ENCODE peak calls at places on chromosomes 5 and 9, in four cellular contexts. R is ACHN, T is psoas muscle, F is NB4. M is an unnamed sample.

GRCh38 chr9:120258096-120258495 is 321.9 kb downstream of the CDK5RAP2 start:
- DNase-seq in F (no peak), T (no peak), R (no peak), M (no peak)

GRCh38 chr9:3760031-3760430 is 234.2 kb upstream of the RFX3 start:
- DNase-seq in T (no peak), R (peak), F (no peak), M (no peak)

GRCh38 chr9:116979461-116979860 is 292.4 kb downstream of the TRIM32 start:
- DNase-seq in F (no peak), R (peak), T (no peak), M (no peak)

GRCh38 chr9:22307013-22307711 is 139.5 kb upstream of the DMRTA1 start:
- DNase-seq in R (peak), T (no peak), F (no peak), M (no peak)

GRCh38 chr5:96243862-96244261 is 189.2 kb downstream of the PCSK1 start:
- DNase-seq in F (no peak), T (no peak), R (no peak), M (no peak)

GRCh38 chr5:132742158-132742557 is 4.8 kb upstream of the KIF3A start:
- DNase-seq in T (no peak), F (no peak), R (no peak), M (no peak)

GRCh38 chr9:89969156-89969566 is 364.3 kb downstream of the GADD45G start:
- DNase-seq in R (no peak), F (peak), T (no peak), M (no peak)

GRCh38 chr9:21104787-21105186 is 27.0 kb upstream of the IFNB1 start:
- DNase-seq in F (peak), R (no peak), T (no peak), M (peak)

GRCh38 chr9:107422189-107422802 is 67.3 kb downstream of the KLF4 start:
- DNase-seq in T (peak), R (peak), F (peak), M (no peak)

GRCh38 chr5:136064510-136064909 is 35.7 kb downstream of the TGFBI start:
- DNase-seq in R (no peak), F (no peak), T (no peak), M (no peak)

GRCh38 chr5:129771058-129771838 is 23.4 kb downstream of the MINAR2 start:
- DNase-seq in R (peak), F (peak), T (no peak), M (peak)

GRCh38 chr5:177212242-177212641 is 78.7 kb downstream of the NSD1 start:
- DNase-seq in R (no peak), T (no peak), F (no peak), M (no peak)

GRCh38 chr5:6773342-6774035 is 60.3 kb downstream of the TENT4A start:
- DNase-seq in R (no peak), F (peak), T (peak), M (no peak)

GRCh38 chr9:83583151-83584014 is 39.6 kb upstream of the IDNK start:
- DNase-seq in R (peak), F (peak), T (no peak), M (no peak)

M was measured in SIG-M5.